ENCODE peak calls at places on chromosomes 5 and 9, in seven cellular contexts. W is psoas muscle, Q is uterus, E is IMR-90, J is left ventricle myocardium inferior, G is Peyer's patch, C is A549. K is an unnamed sample. For H3K9me3 and H3K4me1, the result is how much of the 10 kb centered on the place peaks cover.

GRCh38 chr9:130864541-130864940 is 29.5 kb downstream of the ABL1 start:
- DNase-seq in W (no peak), Q (no peak), E (no peak), J (no peak), G (no peak), C (no peak), K (no peak)

GRCh38 chr5:136094913-136095641 is 37.6 kb upstream of the SMAD5 start:
- DNase-seq in W (no peak), Q (no peak), E (no peak), J (no peak), G (no peak), C (no peak), K (no peak)

GRCh38 chr9:135085830-135086546 is 1.5 kb upstream of the OLFM1 start:
- DNase-seq in W (peak), Q (peak), E (peak), J (peak), G (peak), C (peak), K (peak)

GRCh38 chr5:88140396-88140862 is 128.2 kb downstream of the TMEM161B start:
- DNase-seq in W (no peak), Q (peak), E (no peak), J (no peak), G (no peak), C (no peak), K (no peak)

GRCh38 chr5:66958984-66959641 is 237.5 kb downstream of the CD180 start:
- DNase-seq in W (peak), Q (peak), E (peak), J (peak), G (no peak), C (peak), K (no peak)

GRCh38 chr5:123107343-123108240 is 18.6 kb downstream of the PRDM6 start:
- DNase-seq in W (no peak), Q (no peak), E (no peak), J (no peak), G (no peak), C (no peak), K (no peak)

GRCh38 chr9:5917273-5917672 is 26.6 kb downstream of the MLANA start:
- DNase-seq in W (no peak), Q (no peak), E (no peak), J (no peak), G (no peak), C (no peak), K (no peak)

GRCh38 chr5:148937239-148937638 is 110.8 kb downstream of the ADRB2 start:
- DNase-seq in W (no peak), Q (no peak), E (peak), J (no peak), G (no peak), C (no peak), K (no peak)

GRCh38 chr5:3392306-3392939 is 203.2 kb upstream of the IRX1 start:
- DNase-seq in W (peak), Q (no peak), E (no peak), J (no peak), G (no peak), C (no peak), K (no peak)

GRCh38 chr9:125536184-125537152 is 170.5 kb downstream of the MAPKAP1 start:
- DNase-seq in W (no peak), Q (no peak), E (no peak), J (no peak), G (no peak), C (no peak), K (no peak)

GRCh38 chr5:178323961-178324360 is 91.4 kb upstream of the PHYKPL start:
- DNase-seq in W (no peak), Q (no peak), E (no peak), J (no peak), G (no peak), C (no peak), K (no peak)

GRCh38 chr5:111447099-111447498 is 65.2 kb downstream of the STARD4 start:
- DNase-seq in W (no peak), Q (no peak), E (peak), J (no peak), G (no peak), C (no peak), K (no peak)

GRCh38 chr9:137470785-137471184 is 11.7 kb upstream of the NSMF start:
- DNase-seq in W (no peak), Q (no peak), E (no peak), J (no peak), G (no peak), C (no peak), K (no peak)

GRCh38 chr5:10248378-10249260 is 1.1 kb downstream of the ATPSCKMT start:
- DNase-seq in W (no peak), Q (no peak), E (no peak), J (no peak), G (no peak), C (no peak), K (peak)

GRCh38 chr9:116262421-116262820 is 108.8 kb downstream of the PAPPA start:
- DNase-seq in W (no peak), Q (no peak), E (no peak), J (no peak), G (no peak), C (no peak), K (no peak)

GRCh38 chr9:135226369-135227050 is 139.0 kb downstream of the OLFM1 start:
- DNase-seq in W (no peak), Q (no peak), E (no peak), J (peak), G (no peak), C (no peak), K (no peak)

GRCh38 chr5:26231316-26231715 is 807.1 kb downstream of the CDH9 start:
- DNase-seq in W (no peak), Q (no peak), E (no peak), J (no peak), G (no peak), C (no peak), K (no peak)

GRCh38 chr5:26229848-26230247 is 808.5 kb downstream of the CDH9 start:
- DNase-seq in W (no peak), Q (no peak), E (no peak), J (no peak), G (no peak), C (no peak), K (no peak)

GRCh38 chr5:26232706-26233105 is 805.7 kb downstream of the CDH9 start:
- DNase-seq in W (no peak), Q (no peak), E (no peak), J (no peak), G (no peak), C (no peak), K (no peak)

GRCh38 chr5:26227245-26227644 is 811.1 kb downstream of the CDH9 start:
- DNase-seq in W (no peak), Q (no peak), E (no peak), J (no peak), G (no peak), C (no peak), K (no peak)
- H3K27ac ChIP-seq in W (no peak), Q (no peak), E (no peak), J (no peak), G (no peak), C (no peak), K (no peak)

GRCh38 chr5:76367623-76368366 is 35.3 kb upstream of the IQGAP2 start:
- DNase-seq in W (no peak), Q (no peak), E (peak), J (no peak), G (no peak), C (peak), K (peak)
- H3K9me3 ChIP-seq in W (under half), Q (under half), E (under half), J (under half), G (under half), C (under half), K (under half)

DNA sequence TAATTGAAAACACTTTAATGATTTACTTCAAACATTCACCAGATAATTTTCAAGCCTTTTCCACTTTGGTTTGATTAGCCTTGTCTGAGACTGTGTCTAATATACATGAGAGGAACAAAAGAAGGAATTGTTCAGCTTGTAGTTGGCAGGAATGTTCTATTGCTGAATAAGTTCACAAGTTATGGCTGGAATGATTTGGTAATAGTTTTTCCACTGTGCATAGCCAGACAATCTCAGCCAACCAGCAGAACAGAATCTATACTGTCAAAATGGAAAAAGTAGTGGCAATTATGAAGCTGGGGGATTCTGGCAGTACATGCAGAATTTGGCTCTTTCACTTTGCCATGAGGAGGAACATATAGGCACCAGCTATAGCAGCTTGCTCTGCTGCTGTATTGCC is 150.4 kb downstream of the PRR16 start:
- DNase-seq in W (no peak), Q (no peak), E (peak), J (no peak), G (no peak), C (no peak), K (no peak)
- H3K4me1 ChIP-seq in W (under half), Q (under half), E (under half), J (under half), G (under half), C (under half), K (under half)

GRCh38 chr5:95862636-95863382 is 40.3 kb upstream of the GLRX start:
- DNase-seq in W (no peak), Q (no peak), E (no peak), J (no peak), G (no peak), C (no peak), K (no peak)
- H3K27ac ChIP-seq in W (peak), Q (peak), E (peak), J (peak), G (peak), C (peak), K (no peak)

GRCh38 chr9:75873707-75874106 is 16.8 kb upstream of the PCSK5 start:
- DNase-seq in W (no peak), Q (no peak), E (no peak), J (no peak), G (no peak), C (no peak), K (no peak)

GRCh38 chr9:75869236-75869635 is 21.2 kb upstream of the PCSK5 start:
- DNase-seq in W (no peak), Q (no peak), E (no peak), J (no peak), G (no peak), C (no peak), K (no peak)

GRCh38 chr9:75866273-75866871 is 24.1 kb upstream of the PCSK5 start:
- DNase-seq in W (no peak), Q (peak), E (peak), J (no peak), G (peak), C (peak), K (peak)

GRCh38 chr9:75870450-75870849 is 20.0 kb upstream of the PCSK5 start:
- DNase-seq in W (no peak), Q (no peak), E (no peak), J (no peak), G (no peak), C (no peak), K (no peak)

DNA sequence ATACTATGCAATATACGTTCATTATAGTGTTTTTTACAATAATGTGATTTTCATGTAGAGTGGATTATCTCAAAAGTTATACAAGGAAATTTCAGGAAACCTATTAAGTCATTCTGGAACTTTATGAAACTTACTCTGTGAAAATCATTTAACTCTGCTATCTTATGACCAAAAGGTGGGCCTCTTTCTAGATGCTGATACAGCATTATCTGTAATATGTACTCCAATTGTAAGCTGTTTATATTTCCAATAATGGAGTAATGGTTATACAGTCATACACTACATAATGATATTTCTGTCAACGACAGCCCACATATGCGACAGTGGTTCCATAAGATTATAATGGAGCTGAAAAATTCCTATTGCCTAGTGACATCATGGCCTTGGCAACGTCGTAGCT is 18.8 kb upstream of the PCSK5 start:
- DNase-seq in W (no peak), Q (no peak), E (no peak), J (no peak), G (no peak), C (no peak), K (no peak)
- H3K9me3 ChIP-seq in W (under half), Q (under half), E (under half), J (under half), G (under half), C (under half), K (under half)

DNA sequence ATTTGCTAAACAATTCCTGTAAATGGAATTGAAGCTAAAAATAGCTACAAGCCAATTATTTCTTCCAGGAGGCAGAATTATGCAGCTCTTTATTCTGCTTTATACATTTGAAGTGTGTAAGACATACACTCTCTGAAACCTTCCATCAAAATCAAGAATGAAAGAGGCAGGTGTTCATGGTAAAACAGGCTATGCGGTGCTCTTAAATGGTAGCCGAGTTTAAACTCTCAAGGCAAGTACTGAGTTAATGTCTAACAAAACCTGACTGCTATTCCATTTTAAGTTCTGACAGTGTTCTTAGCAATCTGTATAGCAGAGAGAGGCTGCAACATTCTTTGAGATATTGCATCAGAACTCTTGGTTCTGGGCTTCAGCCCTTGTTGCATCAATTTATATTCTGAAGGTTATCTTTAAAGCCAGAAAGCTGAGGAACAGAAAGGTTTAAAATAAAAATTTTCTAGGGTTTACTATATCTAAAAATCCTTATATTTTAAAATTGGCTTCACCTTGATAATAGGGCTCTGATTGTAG is 248.3 kb upstream of the CCNG1 start:
- DNase-seq in W (no peak), Q (no peak), E (no peak), J (no peak), G (no peak), C (no peak), K (no peak)
- H3K4me1 ChIP-seq in W (under half), Q (under half), E (under half), J (under half), G (under half), C (under half), K (under half)

DNA sequence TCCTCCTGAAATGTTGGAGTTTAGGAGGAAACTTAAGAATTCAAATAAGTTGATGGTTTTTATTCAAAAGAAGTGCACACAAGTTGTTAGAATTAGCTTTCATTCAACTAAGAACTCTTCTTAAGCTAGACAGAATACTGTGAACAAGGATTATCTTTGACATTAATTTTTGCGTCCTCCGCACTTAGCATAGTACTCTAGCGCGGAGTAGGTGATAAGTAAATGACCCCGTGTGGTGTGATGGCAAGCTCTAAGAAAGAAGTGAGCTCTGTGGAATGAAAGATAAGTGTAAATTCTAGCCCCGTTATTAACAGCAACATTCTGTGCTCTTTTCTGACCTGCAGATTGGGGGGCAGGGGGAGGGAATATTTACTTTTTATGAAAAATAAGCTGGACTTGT is 1.0 kb downstream of the BRIX1 start:
- DNase-seq in W (no peak), Q (no peak), E (no peak), J (no peak), G (no peak), C (no peak), K (no peak)
- H3K27ac ChIP-seq in W (peak), Q (no peak), E (no peak), J (no peak), G (no peak), C (peak), K (peak)

DNA sequence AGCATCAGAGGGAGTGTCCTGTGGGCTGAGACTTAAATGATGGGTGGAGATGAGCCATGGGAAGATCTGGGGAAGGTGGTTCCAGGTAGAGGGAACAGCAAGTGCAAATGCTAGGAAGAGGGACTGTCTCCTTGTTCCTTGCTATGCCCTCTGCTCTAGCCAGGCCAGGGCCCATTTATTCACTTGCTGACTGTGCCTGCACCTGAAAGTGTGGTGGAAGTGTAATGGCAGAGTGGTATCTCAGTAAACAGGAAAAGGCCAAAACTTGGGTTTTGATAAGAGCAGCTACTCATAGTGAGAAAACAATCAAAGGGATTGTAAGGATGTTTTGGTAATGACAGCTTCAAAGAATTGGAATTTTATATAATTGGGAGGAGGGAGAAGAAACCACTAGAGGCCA is 32.4 kb downstream of the TLE4 start:
- DNase-seq in W (no peak), Q (no peak), E (no peak), J (no peak), G (no peak), C (no peak), K (no peak)
- H3K9me3 ChIP-seq in W (under half), Q (under half), E (under half), J (under half), G (under half), C (under half), K (under half)

GRCh38 chr9:108444400-108445358 is 411.1 kb downstream of the ACTL7B start:
- DNase-seq in W (no peak), Q (peak), E (peak), J (no peak), G (no peak), C (peak), K (no peak)
- H3K4me1 ChIP-seq in W (under half), Q (under half), E (under half), J (under half), G (under half), C (under half), K (under half)

GRCh38 chr9:31445357-31445756 is 939.1 kb upstream of the ACO1 start:
- DNase-seq in W (no peak), Q (no peak), E (no peak), J (no peak), G (no peak), C (no peak), K (no peak)
- H3K27ac ChIP-seq in W (no peak), Q (no peak), E (no peak), J (no peak), G (no peak), C (no peak), K (no peak)